ENCODE peak calls at places on chromosomes 7 and 10, in nine cellular contexts. One of them, this sample, is unnamed.

GRCh38 chr7:111098011-111098925 is 7.3 kb downstream of the LRRN3 start:
- DNase-seq in T follicular helper cell: peak
- DNase-seq in psoas muscle: peak
- DNase-seq in astrocyte of the cerebellum: no peak
- DNase-seq in cardiac fibroblast: peak
- DNase-seq in activated T-cell treated with anti-CD3 and anti-CD28 coated beads for 1 hour: peak
- DNase-seq in T1000: no peak
- DNase-seq in NCI-H446: peak
- DNase-seq in GM23338: peak
- DNase-seq in this sample: no peak

GRCh38 chr10:101080933-101081546 is 19.3 kb downstream of the KAZALD1 start:
- DNase-seq in psoas muscle: no peak
- DNase-seq in cardiac fibroblast: peak
- DNase-seq in astrocyte of the cerebellum: no peak
- DNase-seq in activated T-cell treated with anti-CD3 and anti-CD28 coated beads for 1 hour: no peak
- DNase-seq in T follicular helper cell: no peak
- DNase-seq in NCI-H446: no peak
- DNase-seq in T1000: no peak
- DNase-seq in GM23338: peak
- DNase-seq in this sample: no peak

GRCh38 chr10:52226448-52226847 is 87.6 kb upstream of the DKK1 start:
- DNase-seq in psoas muscle: no peak
- DNase-seq in activated T-cell treated with anti-CD3 and anti-CD28 coated beads for 1 hour: no peak
- DNase-seq in T follicular helper cell: no peak
- DNase-seq in GM23338: no peak
- DNase-seq in T1000: peak
- DNase-seq in astrocyte of the cerebellum: peak
- DNase-seq in cardiac fibroblast: peak
- DNase-seq in NCI-H446: no peak
- DNase-seq in this sample: no peak

GRCh38 chr7:100726998-100727761 is 6.2 kb upstream of the ZAN start:
- DNase-seq in T1000: no peak
- DNase-seq in T follicular helper cell: no peak
- DNase-seq in astrocyte of the cerebellum: no peak
- DNase-seq in psoas muscle: no peak
- DNase-seq in GM23338: no peak
- DNase-seq in NCI-H446: no peak
- DNase-seq in activated T-cell treated with anti-CD3 and anti-CD28 coated beads for 1 hour: no peak
- DNase-seq in cardiac fibroblast: peak
- DNase-seq in this sample: no peak

GRCh38 chr7:7424151-7424873 is 111.4 kb downstream of the COL28A1 start:
- DNase-seq in NCI-H446: peak
- DNase-seq in cardiac fibroblast: peak
- DNase-seq in activated T-cell treated with anti-CD3 and anti-CD28 coated beads for 1 hour: peak
- DNase-seq in astrocyte of the cerebellum: no peak
- DNase-seq in T1000: peak
- DNase-seq in T follicular helper cell: peak
- DNase-seq in GM23338: peak
- DNase-seq in psoas muscle: peak
- DNase-seq in this sample: peak

GRCh38 chr7:24831240-24831639 is 74.0 kb upstream of the GSDME start:
- DNase-seq in GM23338: no peak
- DNase-seq in T1000: no peak
- DNase-seq in psoas muscle: no peak
- DNase-seq in cardiac fibroblast: peak
- DNase-seq in activated T-cell treated with anti-CD3 and anti-CD28 coated beads for 1 hour: no peak
- DNase-seq in NCI-H446: no peak
- DNase-seq in astrocyte of the cerebellum: peak
- DNase-seq in T follicular helper cell: no peak
- DNase-seq in this sample: no peak

GRCh38 chr7:100975391-100975821 is 6.0 kb downstream of the MUC12 start:
- DNase-seq in GM23338: no peak
- DNase-seq in T1000: no peak
- DNase-seq in astrocyte of the cerebellum: no peak
- DNase-seq in cardiac fibroblast: no peak
- DNase-seq in activated T-cell treated with anti-CD3 and anti-CD28 coated beads for 1 hour: no peak
- DNase-seq in T follicular helper cell: no peak
- DNase-seq in NCI-H446: no peak
- DNase-seq in psoas muscle: no peak
- DNase-seq in this sample: no peak

GRCh38 chr7:27235387-27236052 is 7.1 kb upstream of the EVX1 start:
- DNase-seq in T1000: peak
- DNase-seq in NCI-H446: peak
- DNase-seq in T follicular helper cell: no peak
- DNase-seq in psoas muscle: peak
- DNase-seq in astrocyte of the cerebellum: no peak
- DNase-seq in activated T-cell treated with anti-CD3 and anti-CD28 coated beads for 1 hour: no peak
- DNase-seq in GM23338: peak
- DNase-seq in cardiac fibroblast: peak
- DNase-seq in this sample: no peak

GRCh38 chr10:58807631-58808024 is 295.0 kb downstream of the BICC1 start:
- DNase-seq in T follicular helper cell: no peak
- DNase-seq in NCI-H446: peak
- DNase-seq in psoas muscle: no peak
- DNase-seq in astrocyte of the cerebellum: no peak
- DNase-seq in activated T-cell treated with anti-CD3 and anti-CD28 coated beads for 1 hour: no peak
- DNase-seq in T1000: no peak
- DNase-seq in cardiac fibroblast: peak
- DNase-seq in GM23338: no peak
- DNase-seq in this sample: no peak

GRCh38 chr10:93417886-93418285 is 64.2 kb downstream of the MYOF start:
- DNase-seq in NCI-H446: peak
- DNase-seq in T1000: no peak
- DNase-seq in T follicular helper cell: no peak
- DNase-seq in GM23338: no peak
- DNase-seq in psoas muscle: no peak
- DNase-seq in cardiac fibroblast: no peak
- DNase-seq in astrocyte of the cerebellum: no peak
- DNase-seq in activated T-cell treated with anti-CD3 and anti-CD28 coated beads for 1 hour: no peak
- DNase-seq in this sample: no peak

GRCh38 chr7:105298004-105298403 is 90.7 kb downstream of the SRPK2 start:
- DNase-seq in T1000: no peak
- DNase-seq in psoas muscle: no peak
- DNase-seq in GM23338: no peak
- DNase-seq in cardiac fibroblast: no peak
- DNase-seq in T follicular helper cell: no peak
- DNase-seq in astrocyte of the cerebellum: no peak
- DNase-seq in activated T-cell treated with anti-CD3 and anti-CD28 coated beads for 1 hour: no peak
- DNase-seq in NCI-H446: no peak
- DNase-seq in this sample: no peak

GRCh38 chr7:101555269-101555920 is 73.7 kb downstream of the MYL10 start:
- DNase-seq in T1000: no peak
- DNase-seq in activated T-cell treated with anti-CD3 and anti-CD28 coated beads for 1 hour: no peak
- DNase-seq in psoas muscle: no peak
- DNase-seq in T follicular helper cell: no peak
- DNase-seq in cardiac fibroblast: no peak
- DNase-seq in GM23338: no peak
- DNase-seq in astrocyte of the cerebellum: no peak
- DNase-seq in NCI-H446: no peak
- DNase-seq in this sample: no peak

GRCh38 chr7:100875356-100875751 is 451 bp downstream of the SRRT start:
- DNase-seq in activated T-cell treated with anti-CD3 and anti-CD28 coated beads for 1 hour: no peak
- DNase-seq in cardiac fibroblast: no peak
- DNase-seq in psoas muscle: no peak
- DNase-seq in GM23338: peak
- DNase-seq in NCI-H446: no peak
- DNase-seq in T follicular helper cell: no peak
- DNase-seq in astrocyte of the cerebellum: no peak
- DNase-seq in T1000: no peak
- DNase-seq in this sample: no peak

This sample was measured in HS-27A.